ENCODE peak calls at places on chromosomes 6 and 20, in eight cellular contexts. E is nucleus accumbens; L is adrenal gland; P is omental fat pad; A is left lung; B is GM23248; O is stimulated activated CD4-positive, alpha-beta T cell treated with anti-CD3 and anti-CD28 coated beads, Interleukin-12 subunit alpha, Interleukin-12 subunit beta, amount 100 ng/mL, for 4 hours; N is NCI-H1417. M is an unnamed sample.

GRCh38 chr6:27863962-27864905 is 48.0 kb downstream of the OR2B2 start:
- DNase-seq in E (no peak), L (peak), P (no peak), A (peak), B (peak), O (no peak), N (no peak), M (no peak)

GRCh38 chr6:16409531-16410441 is 171.4 kb downstream of the GMPR start:
- DNase-seq in E (peak), L (peak), P (peak), A (peak), B (peak), O (peak), N (peak), M (peak)

GRCh38 chr20:34010405-34010895 is 16.7 kb downstream of the RALY start:
- DNase-seq in E (no peak), L (no peak), P (no peak), A (no peak), B (no peak), O (no peak), N (no peak), M (no peak)

GRCh38 chr6:82123632-82124031 is 123.9 kb downstream of the IBTK start:
- DNase-seq in E (no peak), L (no peak), P (no peak), A (no peak), B (no peak), O (no peak), N (no peak), M (no peak)

GRCh38 chr6:139977887-139978332 is 603.5 kb upstream of the CITED2 start:
- DNase-seq in E (no peak), L (peak), P (no peak), A (no peak), B (peak), O (no peak), N (no peak), M (no peak)

GRCh38 chr20:3923818-3924217 is 34.6 kb downstream of the PANK2 start:
- DNase-seq in E (no peak), L (no peak), P (no peak), A (no peak), B (peak), O (no peak), N (no peak), M (no peak)

GRCh38 chr6:150029276-150029675 is 3.9 kb upstream of the RAET1L start:
- DNase-seq in E (no peak), L (no peak), P (no peak), A (no peak), B (no peak), O (no peak), N (no peak), M (no peak)

GRCh38 chr20:62356948-62357667 is 10.0 kb downstream of the LAMA5 start:
- DNase-seq in E (no peak), L (peak), P (no peak), A (no peak), B (peak), O (no peak), N (no peak), M (peak)

GRCh38 chr6:32954983-32955802 is 2.3 kb upstream of the HLA-DMA start:
- DNase-seq in E (no peak), L (no peak), P (no peak), A (no peak), B (peak), O (no peak), N (no peak), M (no peak)

GRCh38 chr6:159606786-159607185 is 86.3 kb downstream of the SOD2 start:
- DNase-seq in E (no peak), L (no peak), P (no peak), A (no peak), B (peak), O (no peak), N (no peak), M (no peak)

GRCh38 chr6:156658596-156659316 is 118.4 kb upstream of the ARID1B start:
- DNase-seq in E (no peak), L (no peak), P (no peak), A (no peak), B (peak), O (no peak), N (no peak), M (no peak)

M was measured in ovary.